ENCODE peak calls at places on chromosomes 16 and 17, in four cellular contexts. P is heart right ventricle; E is AG10803; F is CD8-positive, alpha-beta T cell. V is an unnamed sample.

GRCh38 chr17:17682737-17683675 is 1.7 kb downstream of the RAI1 start:
- DNase-seq in E (peak), P (peak), F (peak), V (peak)

GRCh38 chr17:1839516-1839915 is 9.7 kb downstream of the RPA1 start:
- DNase-seq in E (no peak), F (no peak), P (no peak), V (no peak)

GRCh38 chr16:73232555-73233422 is 184.9 kb upstream of the ZFHX3 start:
- DNase-seq in E (peak), P (peak), F (no peak), V (peak)

GRCh38 chr16:79599256-79599836 is 1.2 kb downstream of the MAF start:
- DNase-seq in F (no peak), E (no peak), P (peak), V (no peak)

GRCh38 chr16:82509636-82510035 is 117.1 kb upstream of the CDH13 start:
- DNase-seq in E (no peak), P (no peak), F (no peak), V (peak)

GRCh38 chr17:27891841-27892240 is 1.3 kb downstream of the LYRM9 start:
- DNase-seq in P (no peak), E (no peak), F (no peak), V (no peak)

GRCh38 chr16:85321856-85322271 is 209.6 kb upstream of the CIBAR2 start:
- DNase-seq in P (peak), E (peak), F (no peak), V (peak)

GRCh38 chr17:28717578-28718316 is at the start of gene RAB34:
- DNase-seq in F (no peak), P (peak), E (peak), V (peak)

GRCh38 chr17:28735242-28735722 is 6.7 kb downstream of the NEK8 start:
- DNase-seq in E (no peak), P (no peak), F (no peak), V (no peak)

GRCh38 chr17:73875346-73875745 is 231.1 kb upstream of the SDK2 start:
- DNase-seq in F (no peak), E (no peak), P (no peak), V (no peak)

GRCh38 chr17:43014020-43014615 is 7.5 kb downstream of the IFI35 start:
- DNase-seq in E (no peak), P (no peak), F (no peak), V (no peak)

GRCh38 chr17:64413505-64413904 is 22.8 kb upstream of the PECAM1 start:
- DNase-seq in F (no peak), P (no peak), E (no peak), V (no peak)

GRCh38 chr16:4832698-4833343 is 14.3 kb downstream of the GLYR1 start:
- DNase-seq in P (no peak), F (no peak), E (no peak), V (no peak)

GRCh38 chr17:51164911-51165679 is 1.1 kb upstream of the NME2 start:
- DNase-seq in P (no peak), F (no peak), E (no peak), V (no peak)

GRCh38 chr17:68623811-68624210 is 22.6 kb upstream of the FAM20A start:
- DNase-seq in P (no peak), E (peak), F (no peak), V (no peak)

GRCh38 chr17:73091770-73092517 is 544 bp downstream of the SLC39A11 start:
- DNase-seq in P (peak), E (no peak), F (no peak), V (no peak)

GRCh38 chr16:89431158-89431584 is 59.2 kb downstream of the ANKRD11 start:
- DNase-seq in F (no peak), P (no peak), E (peak), V (peak)

GRCh38 chr16:4404247-4404966 is 12.0 kb downstream of the CORO7 start:
- DNase-seq in F (no peak), P (no peak), E (no peak), V (no peak)

GRCh38 chr16:57505169-57505568 is 18.9 kb upstream of the DOK4 start:
- DNase-seq in P (no peak), E (no peak), F (no peak), V (no peak)

GRCh38 chr17:559699-560378 is 154.8 kb downstream of the VPS53 start:
- DNase-seq in E (peak), P (peak), F (no peak), V (peak)

GRCh38 chr16:81837312-81837748 is 58.2 kb downstream of the PLCG2 start:
- DNase-seq in P (no peak), E (no peak), F (no peak), V (no peak)

GRCh38 chr17:5516060-5516792 is 29.9 kb downstream of the MIS12 start:
- DNase-seq in E (peak), P (no peak), F (no peak), V (peak)

GRCh38 chr17:70271672-70272071 is 102.3 kb downstream of the KCNJ2 start:
- DNase-seq in F (no peak), E (no peak), P (no peak), V (no peak)

GRCh38 chr16:90081606-90081970 is 4.5 kb upstream of the PRDM7 start:
- DNase-seq in E (no peak), P (no peak), F (no peak), V (no peak)

GRCh38 chr16:13120091-13120490 is 218.7 kb downstream of the SHISA9 start:
- DNase-seq in E (no peak), P (no peak), F (no peak), V (no peak)

GRCh38 chr17:41777579-41778188 is 8.8 kb downstream of the JUP start:
- DNase-seq in P (peak), E (peak), F (no peak), V (peak)

GRCh38 chr17:57356722-57357391 is 100.5 kb downstream of the MSI2 start:
- DNase-seq in P (no peak), E (no peak), F (no peak), V (peak)
- H3K4me3 ChIP-seq in P (peak), E (no peak), F (no peak), V (peak)

DNA sequence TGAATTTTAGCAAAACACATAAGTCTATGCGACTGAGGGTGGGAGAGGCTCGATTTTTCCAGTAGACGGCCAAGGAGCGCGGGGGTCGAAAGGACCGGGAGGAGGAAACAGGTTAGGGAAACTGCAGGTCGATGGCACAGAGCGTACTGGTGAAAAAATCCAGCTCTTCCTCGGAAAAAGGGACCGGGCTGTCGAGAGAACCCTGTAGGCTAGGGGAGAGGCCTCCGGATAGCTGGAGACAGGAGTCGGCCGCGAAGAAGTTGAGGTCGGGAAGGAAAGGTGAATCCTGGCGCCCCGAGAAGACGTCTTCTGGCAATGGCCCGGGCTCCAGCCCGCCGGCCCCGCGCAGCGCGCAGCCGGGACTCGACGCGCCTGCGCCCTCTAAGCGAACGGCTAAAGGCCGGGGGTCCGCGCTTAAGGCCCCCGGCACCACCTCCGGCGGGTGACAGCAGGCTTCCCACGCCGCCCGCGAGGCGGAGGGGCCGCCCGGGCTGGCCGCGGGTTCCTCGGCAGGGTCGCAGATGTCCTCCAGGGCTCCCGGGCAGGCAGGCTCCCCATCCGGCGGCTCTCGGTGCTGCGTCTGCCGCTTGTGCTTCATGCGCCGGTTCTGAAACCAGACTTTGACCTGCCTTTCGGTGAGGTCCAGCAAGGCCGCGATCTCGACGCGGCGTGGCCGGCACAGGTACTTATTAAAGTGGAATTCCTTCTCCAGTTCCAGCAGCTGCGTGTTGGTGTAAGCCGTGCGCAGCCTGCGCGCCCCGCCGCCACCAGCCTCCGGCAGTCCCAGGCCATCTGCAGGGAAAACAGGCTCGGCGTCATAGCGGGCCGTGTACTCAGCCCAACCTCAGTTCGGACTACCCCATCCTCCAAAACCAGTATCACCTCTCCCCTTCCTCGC is 1.7 kb downstream of the HOXB2 start:
- DNase-seq in P (peak), E (no peak), F (no peak), V (peak)
- TF ChIP-seq CTCF in P (no peak), E (no peak), F (no peak), V (no peak)

GRCh38 chr17:20916383-20916782 is 126.4 kb downstream of the USP22 start:
- DNase-seq in E (no peak), P (no peak), F (no peak), V (no peak)
- H3K4me3 ChIP-seq in E (peak), P (no peak), F (peak), V (no peak)

GRCh38 chr17:76953066-76953465 is 84.9 kb downstream of the MGAT5B start:
- DNase-seq in P (no peak), E (no peak), F (no peak), V (no peak)

GRCh38 chr17:76952402-76952801 is 84.2 kb downstream of the MGAT5B start:
- DNase-seq in E (no peak), P (no peak), F (no peak), V (no peak)

GRCh38 chr17:76951375-76951905 is 83.2 kb downstream of the MGAT5B start:
- DNase-seq in E (no peak), P (no peak), F (no peak), V (no peak)

GRCh38 chr17:76955191-76955590 is 87.0 kb downstream of the MGAT5B start:
- DNase-seq in P (no peak), F (no peak), E (no peak), V (no peak)

DNA sequence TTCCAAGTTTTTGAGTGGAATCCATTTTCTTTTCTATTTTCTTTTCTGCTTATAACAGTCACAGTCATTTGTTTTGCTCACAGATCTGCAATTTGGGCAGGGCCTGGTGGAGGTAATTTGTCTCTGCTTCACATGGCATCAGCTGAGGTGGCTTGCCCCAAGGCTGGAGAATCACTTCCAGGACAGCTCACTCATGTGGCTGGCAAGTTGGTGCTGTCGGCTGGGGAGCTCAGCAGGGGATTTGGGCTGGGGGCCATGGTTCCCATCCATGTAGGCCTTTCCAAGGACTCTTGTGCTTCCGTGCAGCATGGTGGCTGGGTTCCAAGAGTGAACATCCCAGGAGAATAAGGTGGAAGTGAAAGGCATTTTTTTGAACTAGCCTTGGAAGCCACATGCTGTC is 85.7 kb downstream of the MGAT5B start:
- DNase-seq in P (no peak), F (no peak), E (no peak), V (no peak)
- TF ChIP-seq CTCF in P (no peak), F (no peak), E (no peak), V (no peak)